ENCODE peak calls at places on chromosomes 6 and 20, in six cellular contexts. N, U, I, X, P and T are unnamed samples. For H3K9me3, the result is how much of the 10 kb centered on the place peaks cover.

GRCh38 chr6:43869091-43869710 is 99.2 kb downstream of the VEGFA start:
- DNase-seq in I (no peak), P (peak), X (no peak), N (no peak), U (no peak), T (no peak)

GRCh38 chr20:14009206-14009605 is 13.9 kb downstream of the MACROD2 start:
- DNase-seq in N (no peak), X (no peak), U (no peak), P (no peak), I (no peak), T (no peak)

GRCh38 chr20:34058831-34059230 is 53.2 kb downstream of the EIF2S2 start:
- DNase-seq in P (no peak), I (no peak), N (peak), U (no peak), X (peak), T (no peak)

GRCh38 chr20:48656661-48657211 is 171.1 kb downstream of the PREX1 start:
- DNase-seq in U (no peak), I (no peak), N (peak), X (no peak), P (peak), T (no peak)

GRCh38 chr6:35948725-35949124 is 27.8 kb upstream of the SRPK1 start:
- DNase-seq in P (no peak), N (peak), X (no peak), I (no peak), U (no peak), T (no peak)

GRCh38 chr20:62370807-62371587 is 3.9 kb upstream of the LAMA5 start:
- DNase-seq in I (no peak), N (no peak), X (no peak), P (no peak), U (no peak), T (no peak)

GRCh38 chr6:18441253-18441979 is 54.3 kb downstream of the RNF144B start:
- DNase-seq in P (no peak), X (no peak), I (no peak), U (no peak), N (no peak), T (no peak)

GRCh38 chr6:3608159-3608558 is 143.4 kb downstream of the PXDC1 start:
- DNase-seq in I (no peak), X (no peak), P (no peak), N (no peak), U (no peak), T (no peak)

GRCh38 chr6:157561037-157561790 is 180.2 kb downstream of the ZDHHC14 start:
- DNase-seq in I (no peak), U (no peak), X (no peak), P (no peak), N (no peak), T (no peak)

GRCh38 chr20:56411759-56412472 is at the start of gene CASS4:
- DNase-seq in U (peak), N (peak), I (peak), X (peak), P (no peak), T (no peak)

GRCh38 chr6:164151161-164151728 is 736.7 kb downstream of the QKI start:
- DNase-seq in P (no peak), I (no peak), N (no peak), X (no peak), U (no peak), T (peak)

GRCh38 chr6:89144358-89145041 is 1.4 kb upstream of the PM20D2 start:
- DNase-seq in X (no peak), I (no peak), N (no peak), P (no peak), U (no peak), T (no peak)

GRCh38 chr6:149235130-149235561 is 82.4 kb upstream of the TAB2 start:
- DNase-seq in I (no peak), U (peak), N (peak), X (no peak), P (no peak), T (no peak)

GRCh38 chr6:45123023-45123422 is 205.1 kb upstream of the RUNX2 start:
- DNase-seq in X (no peak), U (no peak), N (no peak), I (no peak), P (no peak), T (no peak)

GRCh38 chr6:98835149-98836024 is 1.0 kb downstream of the POU3F2 start:
- DNase-seq in N (no peak), P (peak), U (no peak), X (no peak), I (no peak), T (no peak)

GRCh38 chr6:44920952-44921491 is 407.1 kb upstream of the RUNX2 start:
- DNase-seq in X (no peak), N (no peak), I (no peak), P (no peak), U (no peak), T (no peak)

GRCh38 chr6:110125361-110125760 is 54.1 kb downstream of the WASF1 start:
- DNase-seq in N (no peak), U (no peak), I (no peak), X (no peak), P (no peak), T (no peak)

GRCh38 chr20:16821211-16822089 is 73.3 kb downstream of the OTOR start:
- DNase-seq in I (no peak), N (peak), P (no peak), X (no peak), U (peak), T (no peak)

GRCh38 chr6:107066697-107067659 is 39.0 kb downstream of the MTRES1 start:
- DNase-seq in X (no peak), N (peak), U (no peak), P (no peak), I (no peak), T (no peak)

GRCh38 chr6:79804732-79805131 is 142.6 kb downstream of the ELOVL4 start:
- DNase-seq in I (no peak), U (no peak), N (no peak), X (no peak), P (no peak), T (no peak)

GRCh38 chr6:136508701-136509387 is 41.4 kb downstream of the MAP7 start:
- DNase-seq in I (no peak), X (no peak), U (no peak), P (no peak), N (no peak), T (no peak)

GRCh38 chr6:167469655-167470054 is 144.8 kb downstream of the TTLL2 start:
- DNase-seq in I (no peak), N (no peak), X (no peak), P (no peak), U (no peak), T (no peak)

GRCh38 chr6:83893024-83893423 is 33.5 kb downstream of the CYB5R4 start:
- DNase-seq in P (no peak), I (no peak), N (no peak), U (no peak), X (no peak), T (no peak)

GRCh38 chr6:139778688-139779087 is 404.2 kb upstream of the CITED2 start:
- DNase-seq in X (no peak), P (no peak), I (no peak), U (peak), N (peak), T (no peak)

GRCh38 chr20:10522328-10522727 is 87.2 kb downstream of the SLX4IP start:
- DNase-seq in N (no peak), P (no peak), I (no peak), U (no peak), X (no peak), T (no peak)

DNA sequence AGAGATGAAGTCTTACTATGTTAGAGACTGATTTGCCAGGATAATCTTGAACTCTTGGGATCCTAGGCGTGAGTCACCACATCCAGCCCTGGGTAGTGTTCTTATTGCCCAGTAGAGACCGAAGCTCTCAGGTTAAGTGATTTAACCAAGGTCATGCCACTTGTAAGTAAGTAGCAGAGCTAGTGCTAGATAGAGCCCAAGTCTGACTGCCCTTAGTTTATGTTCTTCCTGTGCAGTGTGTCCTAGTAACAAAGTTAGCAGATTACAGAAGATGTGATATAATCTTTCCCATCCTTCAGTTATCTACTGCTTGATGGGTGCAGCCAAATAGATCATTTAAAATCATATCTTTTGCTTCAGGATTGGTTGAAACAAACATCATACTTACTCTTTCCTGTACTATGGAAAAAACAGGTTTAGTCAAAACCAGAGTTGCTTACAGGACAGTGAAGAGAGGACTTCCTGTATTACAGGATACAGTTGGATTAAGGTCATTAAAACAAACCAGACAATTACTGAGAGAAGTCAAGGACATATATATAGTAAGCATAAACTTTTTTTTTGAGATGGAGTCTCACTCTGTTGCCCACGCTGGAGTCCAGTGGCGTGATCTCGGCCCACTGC is 9.5 kb upstream of the PABPC1L start:
- DNase-seq in I (no peak), U (no peak), N (no peak), X (no peak), P (no peak), T (no peak)
- H3K27ac ChIP-seq in I (no peak), U (no peak), N (no peak), X (no peak), P (no peak), T (no peak)

GRCh38 chr6:47595785-47596184 is 102.6 kb upstream of the ADGRF4 start:
- DNase-seq in X (no peak), N (no peak), U (no peak), I (no peak), P (no peak), T (no peak)
- H3K9me3 ChIP-seq in X (under half), N (under half), U (under half), I (under half), P (under half), T (under half)

GRCh38 chr20:830011-830521 is 3.4 kb upstream of the FAM110A start:
- DNase-seq in U (peak), N (peak), P (no peak), I (no peak), X (no peak), T (peak)
- H3K27ac ChIP-seq in U (peak), N (peak), P (no peak), I (no peak), X (no peak), T (no peak)

GRCh38 chr6:151524059-151524458 is 30.2 kb downstream of the CCDC170 start:
- DNase-seq in P (no peak), U (no peak), X (no peak), I (no peak), N (no peak), T (no peak)

GRCh38 chr6:151523034-151523433 is 29.2 kb downstream of the CCDC170 start:
- DNase-seq in U (no peak), P (no peak), I (no peak), N (no peak), X (no peak), T (no peak)
- H3K9me3 ChIP-seq in U (under half), P (half or more), I (under half), N (under half), X (under half), T (under half)

GRCh38 chr6:169590376-169590939 is 111.4 kb downstream of the WDR27 start:
- DNase-seq in P (no peak), N (no peak), I (no peak), X (no peak), U (no peak), T (no peak)
- H3K27ac ChIP-seq in P (no peak), N (peak), I (no peak), X (no peak), U (no peak), T (peak)

GRCh38 chr6:144063246-144063743 is 32.1 kb downstream of the SF3B5 start:
- DNase-seq in P (no peak), U (no peak), I (no peak), X (no peak), N (peak), T (peak)

GRCh38 chr6:144063744-144064401 is 31.5 kb downstream of the SF3B5 start:
- DNase-seq in U (no peak), I (no peak), P (peak), N (peak), X (peak), T (peak)

GRCh38 chr6:144064402-144064830 is 31.0 kb downstream of the SF3B5 start:
- DNase-seq in U (no peak), N (peak), P (peak), X (peak), I (no peak), T (no peak)

GRCh38 chr6:144064831-144065668 is 30.3 kb downstream of the SF3B5 start:
- DNase-seq in I (no peak), X (no peak), P (peak), N (peak), U (peak), T (no peak)

GRCh38 chr6:144062757-144063156 is 32.6 kb downstream of the SF3B5 start:
- DNase-seq in U (no peak), X (no peak), N (no peak), P (no peak), I (no peak), T (no peak)
- H3K9me3 ChIP-seq in U (under half), X (under half), N (under half), P (under half), I (under half), T (under half)

GRCh38 chr6:30937265-30937664 is 3.5 kb upstream of the MUCL3 start:
- DNase-seq in P (no peak), I (no peak), X (no peak), N (no peak), U (no peak), T (no peak)
- H3K27ac ChIP-seq in P (no peak), I (no peak), X (no peak), N (no peak), U (no peak), T (no peak)

GRCh38 chr6:23089981-23090380 is 520.6 kb downstream of the HDGFL1 start:
- DNase-seq in X (no peak), U (peak), N (no peak), I (no peak), P (no peak), T (no peak)
- H3K9me3 ChIP-seq in X (under half), U (under half), N (under half), I (under half), P (under half), T (under half)

DNA sequence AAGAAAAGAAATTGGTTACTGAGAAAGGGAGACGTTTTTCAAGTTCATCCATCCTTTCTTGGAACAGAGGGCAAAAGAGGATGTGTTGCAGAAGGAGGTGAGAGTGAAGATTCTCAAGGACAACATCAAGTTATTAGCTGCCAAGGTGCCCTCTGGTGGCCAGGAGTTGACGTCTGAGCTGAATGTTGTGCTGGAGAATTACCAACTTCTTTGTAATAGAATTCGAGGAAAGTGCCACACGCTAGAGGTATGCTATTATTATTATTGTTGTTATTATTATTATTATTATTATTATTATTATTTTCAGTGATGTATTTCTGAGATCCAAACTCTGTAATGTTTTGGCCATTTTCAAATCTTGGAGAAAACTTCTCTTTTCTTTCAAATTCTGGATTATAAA is 197.0 kb downstream of the UTRN start:
- DNase-seq in N (peak), I (peak), P (peak), U (peak), X (peak), T (peak)
- H3K27ac ChIP-seq in N (peak), I (no peak), P (no peak), U (no peak), X (no peak), T (no peak)

GRCh38 chr20:55232647-55233046 is 757.3 kb downstream of the DOK5 start:
- DNase-seq in X (no peak), P (no peak), N (no peak), I (no peak), U (no peak), T (no peak)
- H3K9me3 ChIP-seq in X (under half), P (under half), N (under half), I (under half), U (under half), T (under half)